ENCODE peak calls at places on chromosomes 5 and 9, in four cellular contexts. L is GM12878, E is K562, C is HepG2. D is an unnamed sample.

GRCh38 chr9:130426883-130427282 is 17.9 kb upstream of the ASS1 start:
- DNase-seq in L (no peak), E (no peak), C (no peak), D (no peak)

GRCh38 chr5:143102414-143102813 is 301.1 kb downstream of the NR3C1 start:
- DNase-seq in L (no peak), E (no peak), C (no peak), D (no peak)

GRCh38 chr9:131046093-131046380 is 37.1 kb downstream of the LAMC3 start:
- DNase-seq in L (no peak), E (no peak), C (no peak), D (no peak)

GRCh38 chr5:36147681-36148080 is 4.0 kb downstream of the LMBRD2 start:
- DNase-seq in L (no peak), E (no peak), C (no peak), D (no peak)

GRCh38 chr9:76878933-76879332 is 27.0 kb downstream of the PRUNE2 start:
- DNase-seq in L (no peak), E (no peak), C (no peak), D (no peak)

GRCh38 chr5:17670353-17670752 is 36.1 kb downstream of the TAF11L14 start:
- DNase-seq in L (no peak), E (no peak), C (no peak), D (no peak)

GRCh38 chr5:55344392-55344992 is 36.7 kb downstream of the MTREX start:
- DNase-seq in L (no peak), E (peak), C (peak), D (peak)

GRCh38 chr5:178279026-178279722 is 46.6 kb upstream of the PHYKPL start:
- DNase-seq in L (no peak), E (no peak), C (no peak), D (no peak)

GRCh38 chr9:36092509-36093215 is 43.9 kb upstream of the GLIPR2 start:
- DNase-seq in L (peak), E (no peak), C (no peak), D (no peak)

GRCh38 chr5:68139601-68140441 is 75.7 kb upstream of the PIK3R1 start:
- DNase-seq in L (no peak), E (no peak), C (no peak), D (no peak)

GRCh38 chr5:74595143-74595915 is 45.2 kb downstream of the ENC1 start:
- DNase-seq in L (no peak), E (peak), C (peak), D (no peak)

GRCh38 chr9:136244116-136244775 is 1.4 kb downstream of the QSOX2 start:
- DNase-seq in L (peak), E (no peak), C (peak), D (no peak)

GRCh38 chr9:129607026-129607397 is 13.9 kb downstream of the C9orf50 start:
- DNase-seq in L (no peak), E (no peak), C (no peak), D (no peak)

GRCh38 chr5:119323630-119324000 is 32.2 kb upstream of the TNFAIP8 start:
- DNase-seq in L (no peak), E (no peak), C (no peak), D (no peak)

GRCh38 chr9:7058539-7058938 is 300.8 kb downstream of the KDM4C start:
- DNase-seq in L (no peak), E (no peak), C (no peak), D (no peak)

GRCh38 chr9:112380102-112380581 is at the start of gene HSDL2:
- DNase-seq in L (no peak), E (no peak), C (no peak), D (no peak)

GRCh38 chr9:115111854-115112253 is 6.1 kb downstream of the TNC start:
- DNase-seq in L (no peak), E (no peak), C (no peak), D (no peak)

GRCh38 chr5:67166460-67166871 is 30.1 kb downstream of the CD180 start:
- DNase-seq in L (no peak), E (no peak), C (no peak), D (no peak)

GRCh38 chr5:48192-48591 is 43.8 kb upstream of the PLEKHG4B start:
- DNase-seq in L (no peak), E (no peak), C (no peak), D (no peak)

GRCh38 chr5:34682926-34683623 is 26.9 kb downstream of the RAI14 start:
- DNase-seq in L (no peak), E (no peak), C (peak), D (no peak)

GRCh38 chr9:114156311-114156657 is 947 bp downstream of the COL27A1 start:
- DNase-seq in L (no peak), E (no peak), C (no peak), D (no peak)

GRCh38 chr5:179768326-179769085 is 25.3 kb upstream of the LTC4S start:
- DNase-seq in L (no peak), E (no peak), C (no peak), D (peak)

GRCh38 chr9:136619742-136620440 is 42.8 kb upstream of the EGFL7 start:
- DNase-seq in L (no peak), E (no peak), C (peak), D (no peak)

GRCh38 chr9:98264510-98264909 is 9.1 kb upstream of the TBC1D2 start:
- DNase-seq in L (no peak), E (peak), C (no peak), D (no peak)
- TF ChIP-seq ETV6 in L (no peak), E (no peak), C (no peak), D (no peak)

DNA sequence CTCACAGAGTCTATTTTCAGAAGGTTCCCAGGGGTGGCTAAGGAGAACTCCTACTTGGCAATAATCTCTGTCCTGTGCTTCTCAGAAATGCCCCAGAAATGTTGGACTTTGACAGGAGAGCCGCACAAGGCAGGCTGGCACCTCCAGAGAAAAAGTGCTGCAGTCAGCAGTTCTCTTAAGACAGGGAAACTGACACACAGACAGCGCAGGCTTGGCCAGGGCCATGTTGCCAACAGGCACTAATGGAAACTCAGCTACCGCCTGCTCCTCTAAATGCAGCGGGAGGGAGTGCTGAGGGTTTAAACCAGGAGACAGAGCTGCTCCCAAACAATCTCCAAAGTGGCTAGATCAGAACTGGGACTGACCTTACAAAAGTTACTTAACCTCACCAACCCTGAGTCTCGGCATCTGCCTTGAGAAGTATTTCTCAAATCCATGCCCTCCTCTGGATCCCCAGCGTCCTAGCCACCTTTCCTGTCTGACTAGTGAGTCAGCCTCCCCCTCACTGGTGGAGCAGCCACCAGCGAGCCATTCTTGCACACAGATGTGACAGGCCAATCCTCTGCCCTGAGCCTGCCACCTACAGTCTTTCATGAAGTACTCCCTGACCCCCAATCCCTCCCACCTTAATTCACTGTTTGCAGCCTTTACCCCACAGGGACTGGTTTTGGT is 186.4 kb downstream of the CDK5RAP2 start:
- DNase-seq in L (no peak), E (no peak), C (no peak), D (no peak)
- TF ChIP-seq ETV6 in L (no peak), E (no peak), C (no peak), D (no peak)

GRCh38 chr9:128271512-128271911 is 4.3 kb downstream of the GOLGA2 start:
- DNase-seq in L (no peak), E (peak), C (no peak), D (no peak)
- TF ChIP-seq ETV6 in L (no peak), E (no peak), C (no peak), D (no peak)

GRCh38 chr5:135450328-135450727 is 1.8 kb downstream of the TIFAB start:
- DNase-seq in L (no peak), E (peak), C (peak), D (no peak)

GRCh38 chr5:135450957-135451356 is 1.2 kb downstream of the TIFAB start:
- DNase-seq in L (no peak), E (no peak), C (no peak), D (no peak)

GRCh38 chr5:135453613-135454012 is 1.5 kb upstream of the TIFAB start:
- DNase-seq in L (no peak), E (no peak), C (no peak), D (no peak)

GRCh38 chr5:135452366-135453030 is 347 bp upstream of the TIFAB start:
- DNase-seq in L (no peak), E (no peak), C (no peak), D (peak)

GRCh38 chr5:135451581-135452360 is at the start of gene TIFAB:
- DNase-seq in L (no peak), E (no peak), C (no peak), D (no peak)
- TF ChIP-seq ETV6 in L (no peak), E (no peak), C (no peak), D (no peak)

DNA sequence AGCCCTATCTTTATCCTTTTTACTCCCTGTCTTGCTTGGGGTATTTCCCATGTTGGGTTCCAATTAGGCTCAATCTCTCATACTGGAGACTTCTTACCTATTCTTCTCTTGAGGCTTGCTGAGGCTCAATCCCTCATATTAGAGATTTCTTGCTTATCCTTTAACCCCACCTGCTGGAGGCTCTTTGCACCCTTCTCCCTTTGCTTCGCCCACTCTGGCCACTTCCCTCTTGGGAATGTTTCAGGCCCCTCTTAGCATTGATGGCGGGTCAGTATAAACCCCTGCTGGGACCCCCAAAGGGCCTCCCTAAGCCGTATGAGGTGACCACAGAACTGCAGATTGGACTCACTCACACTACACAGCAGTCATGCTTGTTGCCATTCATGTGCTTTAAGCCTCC is 69.3 kb upstream of the CDK20 start:
- DNase-seq in L (no peak), E (no peak), C (no peak), D (no peak)
- TF ChIP-seq ETV6 in L (no peak), E (no peak), C (no peak), D (no peak)

GRCh38 chr5:109049565-109049964 is 301.9 kb downstream of the FER start:
- DNase-seq in L (no peak), E (no peak), C (no peak), D (no peak)

GRCh38 chr5:109053995-109054417 is 306.3 kb downstream of the FER start:
- DNase-seq in L (peak), E (no peak), C (no peak), D (no peak)
- TF ChIP-seq ETV6 in L (no peak), E (no peak), C (no peak), D (no peak)